ENCODE peak calls at places on chromosome 4, in five cellular contexts. Q is AG08396, T is choroid plexus epithelial cell, B is GM23248, U is Right ventricle myocardium inferior. R is an unnamed sample.
A peak's percentile ranks its signal among the peaks of the same experiment; 100 is the strongest.

GRCh38 chr4:21652508-21653108 is 296.0 kb downstream of the KCNIP4 start:
- DNase-seq in U (no peak), T (peak; percentile 19), Q (no peak), B (no peak), R (no peak)

GRCh38 chr4:109218288-109218687 is 84.2 kb downstream of the COL25A1 start:
- DNase-seq in Q (no peak), B (no peak), T (no peak), U (no peak), R (no peak)

GRCh38 chr4:19774690-19775256 is 476.9 kb upstream of the SLIT2 start:
- DNase-seq in Q (no peak), B (no peak), T (peak; percentile 21), U (no peak), R (no peak)

GRCh38 chr4:89410687-89411086 is 103.1 kb upstream of the GPRIN3 start:
- DNase-seq in T (peak; percentile 45), B (peak; percentile 77), Q (peak; percentile 5), U (no peak), R (peak; percentile 35)

GRCh38 chr4:64068096-64068495 is 341.2 kb downstream of the TECRL start:
- DNase-seq in T (no peak), U (no peak), Q (no peak), B (peak; percentile 0), R (no peak)

GRCh38 chr4:67332627-67333026 is 212.7 kb downstream of the CENPC start:
- DNase-seq in B (peak; percentile 46), U (no peak), T (peak; percentile 19), Q (peak; percentile 4), R (no peak)

GRCh38 chr4:37960098-37960497 is at the start of gene PTTG2:
- DNase-seq in T (no peak), B (no peak), U (no peak), Q (no peak), R (no peak)

GRCh38 chr4:101222156-101222845 is 125.0 kb downstream of the PPP3CA start:
- DNase-seq in T (peak; percentile 48), Q (no peak), U (no peak), B (no peak), R (no peak)

GRCh38 chr4:84726356-84726755 is 143.4 kb downstream of the CDS1 start:
- DNase-seq in U (no peak), T (no peak), Q (peak; percentile 11), B (peak; percentile 59), R (peak; percentile 34)

GRCh38 chr4:1365271-1366178 is 18.5 kb downstream of the UVSSA start:
- DNase-seq in Q (no peak), T (no peak), B (no peak), U (peak; percentile 23), R (no peak)

GRCh38 chr4:142567199-142567598 is 278.9 kb downstream of the INPP4B start:
- DNase-seq in U (no peak), B (peak; percentile 18), T (no peak), Q (no peak), R (no peak)

GRCh38 chr4:8294036-8294435 is 24.5 kb downstream of the HTRA3 start:
- DNase-seq in B (no peak), T (no peak), U (peak; percentile 31), Q (no peak), R (no peak)

GRCh38 chr4:159010563-159011260 is 92.2 kb upstream of the RAPGEF2 start:
- DNase-seq in Q (peak; percentile 39), U (no peak), B (peak; percentile 85), T (peak; percentile 84), R (peak; percentile 77)

GRCh38 chr4:142408003-142408441 is 438.1 kb downstream of the INPP4B start:
- DNase-seq in Q (no peak), B (peak; percentile 83), U (no peak), T (peak; percentile 61), R (peak; percentile 14)

GRCh38 chr4:4820264-4820663 is 39.2 kb upstream of the MSX1 start:
- DNase-seq in B (no peak), U (no peak), T (no peak), Q (no peak), R (no peak)

GRCh38 chr4:66590488-66591215 is 920.4 kb upstream of the EPHA5 start:
- DNase-seq in U (no peak), Q (no peak), B (no peak), T (peak; percentile 68), R (no peak)

GRCh38 chr4:37383579-37384229 is 139.2 kb downstream of the NWD2 start:
- DNase-seq in Q (peak; percentile 9), T (peak; percentile 40), B (peak; percentile 40), U (no peak), R (peak; percentile 6)

GRCh38 chr4:14254252-14254651 is 626.7 kb upstream of the BOD1L1 start:
- DNase-seq in B (peak; percentile 68), U (no peak), T (peak; percentile 52), Q (peak; percentile 25), R (peak; percentile 38)

GRCh38 chr4:114132199-114132598 is 152.8 kb upstream of the ARSJ start:
- DNase-seq in Q (no peak), T (no peak), B (no peak), U (no peak), R (no peak)

GRCh38 chr4:12409507-12410190 is 981.0 kb upstream of the HS3ST1 start:
- DNase-seq in T (peak; percentile 17), Q (no peak), U (no peak), B (no peak), R (no peak)

GRCh38 chr4:16253127-16253960 is 27.1 kb upstream of the TAPT1 start:
- DNase-seq in B (peak; percentile 91), Q (peak; percentile 73), T (peak; percentile 80), U (no peak), R (peak; percentile 84)

GRCh38 chr4:108068422-108068821 is 78.7 kb downstream of the HADH start:
- DNase-seq in Q (no peak), B (peak; percentile 35), T (peak; percentile 41), U (no peak), R (peak; percentile 31)

GRCh38 chr4:84269531-84269930 is 229.6 kb downstream of the NKX6-1 start:
- DNase-seq in T (no peak), B (no peak), U (no peak), Q (no peak), R (no peak)

GRCh38 chr4:128846063-128846462 is 36.6 kb downstream of the JADE1 start:
- DNase-seq in T (no peak), B (no peak), Q (no peak), U (no peak), R (no peak)

GRCh38 chr4:139738846-139739613 is 73.4 kb downstream of the MGST2 start:
- DNase-seq in T (no peak), U (no peak), Q (no peak), B (peak; percentile 32), R (peak; percentile 12)

GRCh38 chr4:186109245-186109644 is 4.7 kb downstream of the FAM149A start:
- DNase-seq in Q (no peak), B (no peak), U (no peak), T (no peak), R (no peak)

GRCh38 chr4:8391972-8392371 is 48.6 kb downstream of the ACOX3 start:
- DNase-seq in T (peak; percentile 97), Q (peak; percentile 72), U (no peak), B (peak; percentile 87), R (peak; percentile 63)

GRCh38 chr4:165208741-165209388 is 1.5 kb downstream of the KLHL2 start:
- DNase-seq in U (no peak), Q (no peak), B (no peak), T (peak; percentile 24), R (no peak)

GRCh38 chr4:15738877-15739276 is 36.0 kb downstream of the BST1 start:
- DNase-seq in T (peak; percentile 51), U (no peak), Q (no peak), B (peak; percentile 60), R (peak; percentile 30)

GRCh38 chr4:128513664-128514484 is 226.3 kb upstream of the PGRMC2 start:
- DNase-seq in Q (no peak), T (peak; percentile 73), B (peak; percentile 55), U (no peak), R (no peak)

GRCh38 chr4:1260418-1261106 is 11.6 kb upstream of the CTBP1 start:
- DNase-seq in B (no peak), Q (no peak), T (no peak), U (no peak), R (no peak)

GRCh38 chr4:110632506-110633357 is 9.9 kb upstream of the PITX2 start:
- DNase-seq in T (no peak), U (no peak), B (no peak), Q (no peak), R (no peak)

GRCh38 chr4:153114771-153115321 is 89.4 kb upstream of the TRIM2 start:
- DNase-seq in Q (peak; percentile 53), T (peak; percentile 79), B (peak; percentile 89), U (no peak), R (peak; percentile 35)

GRCh38 chr4:82851902-82852750 is 38.8 kb downstream of the SEC31A start:
- DNase-seq in T (peak; percentile 75), U (no peak), B (peak; percentile 61), Q (no peak), R (no peak)